ENCODE peak calls at places on chromosome 5, in ten cellular contexts. B is kidney epithelial cell, Y is bronchial epithelial cell, O is GM06990, A is choroid plexus epithelial cell, T is astrocyte of the cerebellum, I is astrocyte of the spinal cord, Q is stomach, D is endodermal cell, P is HL-60. M is an unnamed sample.

GRCh38 chr5:177209610-177210009 is 76.0 kb downstream of the NSD1 start:
- DNase-seq in A (no peak), P (no peak), D (no peak), Q (no peak), B (no peak), Y (no peak), O (no peak), I (no peak), T (no peak), M (no peak)

GRCh38 chr5:142866563-142867275 is 96.5 kb downstream of the ARHGAP26 start:
- DNase-seq in Y (peak), P (peak), D (peak), I (peak), T (peak), A (peak), O (peak), B (no peak), Q (peak), M (peak)

GRCh38 chr5:154603978-154604679 is 126.1 kb upstream of the HAND1 start:
- DNase-seq in Y (peak), T (no peak), I (no peak), A (peak), D (peak), B (peak), O (peak), Q (no peak), P (no peak), M (no peak)

GRCh38 chr5:36744678-36745659 is 131.6 kb upstream of the NIPBL start:
- DNase-seq in Y (peak), I (peak), D (peak), O (peak), P (no peak), T (peak), B (peak), A (peak), Q (peak), M (peak)

GRCh38 chr5:130141689-130142320 is 237.5 kb downstream of the CHSY3 start:
- DNase-seq in Q (no peak), Y (peak), T (no peak), O (no peak), I (peak), A (peak), D (peak), B (peak), P (no peak), M (peak)

GRCh38 chr5:91245871-91246270 is 137.2 kb downstream of the ARRDC3 start:
- DNase-seq in T (no peak), B (no peak), Y (no peak), I (no peak), O (no peak), Q (no peak), P (no peak), A (peak), D (no peak), M (no peak)

GRCh38 chr5:29017501-29017900 is 1979.1 kb upstream of the CDH9 start:
- DNase-seq in P (no peak), D (no peak), I (no peak), T (no peak), B (no peak), O (no peak), Y (no peak), A (peak), Q (no peak), M (no peak)

GRCh38 chr5:54229041-54229780 is 81.2 kb downstream of the ARL15 start:
- DNase-seq in T (peak), B (no peak), P (no peak), A (peak), Y (peak), I (peak), Q (peak), D (peak), O (no peak), M (peak)

GRCh38 chr5:65390208-65390607 is 91.5 kb downstream of the ADAMTS6 start:
- DNase-seq in Y (no peak), D (no peak), A (peak), Q (no peak), P (no peak), O (no peak), B (no peak), I (no peak), T (no peak), M (no peak)

GRCh38 chr5:172903790-172904189 is 55.4 kb upstream of the RPL26L1 start:
- DNase-seq in Q (peak), P (no peak), O (no peak), Y (peak), B (peak), D (no peak), T (no peak), A (peak), I (peak), M (no peak)

GRCh38 chr5:3595102-3595961 is at the start of gene IRX1:
- DNase-seq in T (no peak), P (no peak), Q (no peak), D (peak), B (no peak), A (no peak), Y (peak), O (no peak), I (peak), M (no peak)

GRCh38 chr5:78959767-78960166 is 25.3 kb downstream of the ARSB start:
- DNase-seq in P (no peak), D (no peak), B (no peak), Y (no peak), T (no peak), Q (no peak), I (no peak), O (no peak), A (no peak), M (no peak)

GRCh38 chr5:72468606-72469005 is 38.6 kb downstream of the ZNF366 start:
- DNase-seq in T (no peak), B (no peak), I (no peak), A (no peak), D (no peak), Q (no peak), O (no peak), Y (no peak), P (no peak), M (no peak)

GRCh38 chr5:162824360-162824759 is 613.0 kb upstream of the CCNG1 start:
- DNase-seq in T (no peak), Y (no peak), D (no peak), Q (no peak), A (no peak), O (no peak), I (no peak), B (no peak), P (no peak), M (no peak)

GRCh38 chr5:137888875-137889759 is at the start of gene PKD2L2:
- DNase-seq in I (peak), B (peak), Q (peak), A (peak), O (peak), T (peak), Y (peak), D (peak), P (no peak), M (peak)

GRCh38 chr5:108686676-108687075 is 61.0 kb upstream of the FER start:
- DNase-seq in T (no peak), Y (no peak), O (no peak), Q (no peak), P (no peak), I (no peak), D (no peak), A (no peak), B (no peak), M (no peak)

GRCh38 chr5:179345429-179346321 is at the start of gene ADAMTS2:
- DNase-seq in I (peak), O (no peak), A (peak), B (no peak), T (no peak), P (peak), D (peak), Q (peak), Y (no peak), M (peak)

GRCh38 chr5:53076014-53076413 is 33.5 kb downstream of the MOCS2 start:
- DNase-seq in T (no peak), A (peak), Y (no peak), O (no peak), I (no peak), P (no peak), B (no peak), Q (no peak), D (no peak), M (no peak)

GRCh38 chr5:36939969-36940858 is 63.6 kb downstream of the NIPBL start:
- DNase-seq in Y (peak), A (no peak), B (no peak), D (no peak), Q (no peak), T (no peak), I (no peak), P (no peak), O (no peak), M (no peak)

GRCh38 chr5:142829821-142830220 is 59.6 kb downstream of the ARHGAP26 start:
- DNase-seq in B (no peak), I (peak), P (no peak), T (no peak), Y (peak), O (no peak), D (no peak), A (peak), Q (no peak), M (no peak)

GRCh38 chr5:151707566-151707965 is 20.9 kb upstream of the SPARC start:
- DNase-seq in I (no peak), D (no peak), A (peak), O (no peak), B (no peak), T (no peak), Q (no peak), Y (no peak), P (no peak), M (no peak)

GRCh38 chr5:168472329-168472728 is 13.9 kb upstream of the RARS1 start:
- DNase-seq in P (no peak), A (peak), I (peak), Q (no peak), O (no peak), B (peak), D (no peak), Y (peak), T (peak), M (no peak)

GRCh38 chr5:134600600-134600999 is 32.0 kb downstream of the SAR1B start:
- DNase-seq in I (peak), T (no peak), D (peak), B (no peak), Q (no peak), Y (peak), O (no peak), P (no peak), A (peak), M (no peak)

GRCh38 chr5:133475986-133476385 is 136.4 kb downstream of the FSTL4 start:
- DNase-seq in D (no peak), B (no peak), I (no peak), O (no peak), A (no peak), Q (no peak), Y (peak), P (no peak), T (no peak), M (no peak)

GRCh38 chr5:139565411-139566305 is 4.5 kb downstream of the UBE2D2 start:
- DNase-seq in O (peak), T (peak), Y (no peak), I (peak), P (no peak), B (no peak), D (no peak), Q (no peak), A (peak), M (peak)

GRCh38 chr5:143065185-143065584 is 295.0 kb downstream of the ARHGAP26 start:
- DNase-seq in O (no peak), Q (no peak), B (no peak), T (no peak), P (peak), Y (peak), A (peak), I (peak), D (no peak), M (peak)

GRCh38 chr5:64864171-64864570 is 95.4 kb downstream of the CWC27 start:
- DNase-seq in A (no peak), I (no peak), P (no peak), O (no peak), D (no peak), Q (no peak), B (no peak), T (no peak), Y (no peak), M (no peak)

GRCh38 chr5:151359391-151359790 is 12.0 kb upstream of the SLC36A2 start:
- DNase-seq in P (no peak), O (no peak), I (no peak), B (no peak), Y (no peak), T (no peak), Q (no peak), A (no peak), D (no peak), M (no peak)

GRCh38 chr5:135445306-135445940 is 1.7 kb downstream of the DCANP1 start:
- DNase-seq in Q (no peak), P (no peak), A (no peak), I (no peak), Y (no peak), D (peak), B (no peak), O (no peak), T (no peak), M (no peak)

GRCh38 chr5:180253036-180253824 is 38.7 kb downstream of the MAPK9 start:
- DNase-seq in D (peak), I (no peak), O (peak), T (no peak), Y (no peak), A (no peak), P (no peak), B (no peak), Q (no peak), M (no peak)

GRCh38 chr5:173016621-173017046 is 33.1 kb downstream of the ATP6V0E1 start:
- DNase-seq in Y (peak), Q (no peak), A (peak), D (no peak), O (no peak), B (peak), I (peak), T (no peak), P (no peak), M (no peak)

GRCh38 chr5:39319395-39319794 is 44.9 kb downstream of the C9 start:
- DNase-seq in B (no peak), A (no peak), I (no peak), Q (no peak), P (no peak), Y (no peak), O (no peak), D (no peak), T (no peak), M (no peak)

GRCh38 chr5:160918386-160918785 is 66.4 kb upstream of the ATP10B start:
- DNase-seq in Q (no peak), I (no peak), A (no peak), D (no peak), P (no peak), B (no peak), O (no peak), Y (no peak), T (no peak), M (no peak)

GRCh38 chr5:6525422-6525821 is 76.8 kb downstream of the UBE2QL1 start:
- DNase-seq in D (no peak), O (no peak), I (no peak), Q (no peak), B (no peak), T (no peak), A (no peak), Y (no peak), P (no peak), M (no peak)

GRCh38 chr5:6527749-6528455 is 79.2 kb downstream of the UBE2QL1 start:
- DNase-seq in Q (no peak), I (no peak), T (no peak), O (no peak), A (no peak), P (no peak), B (no peak), D (peak), Y (no peak), M (no peak)

GRCh38 chr5:6522337-6522736 is 73.7 kb downstream of the UBE2QL1 start:
- DNase-seq in A (no peak), O (no peak), P (no peak), Y (no peak), Q (no peak), B (no peak), D (no peak), I (no peak), T (no peak), M (no peak)

GRCh38 chr5:6522983-6523382 is 74.3 kb downstream of the UBE2QL1 start:
- DNase-seq in I (no peak), T (no peak), Y (no peak), D (no peak), P (no peak), O (no peak), B (no peak), A (no peak), Q (no peak), M (no peak)

GRCh38 chr5:6525910-6526309 is 77.3 kb downstream of the UBE2QL1 start:
- DNase-seq in I (no peak), Y (peak), P (no peak), B (no peak), O (no peak), T (no peak), A (peak), D (peak), Q (peak), M (no peak)
- TF ChIP-seq CTCF in I (no peak), Y (no peak), P (no peak), B (peak), O (peak), T (no peak), A (peak), D (peak), Q (peak), M (no peak)

GRCh38 chr5:76870046-76870445 is 20.2 kb downstream of the S100Z start:
- DNase-seq in Y (peak), I (no peak), Q (no peak), B (no peak), P (no peak), T (no peak), D (no peak), A (no peak), O (no peak), M (no peak)

GRCh38 chr5:76867027-76867426 is 17.2 kb downstream of the S100Z start:
- DNase-seq in P (no peak), A (no peak), B (no peak), Q (no peak), O (no peak), D (no peak), T (no peak), I (peak), Y (no peak), M (no peak)

GRCh38 chr5:76866503-76866902 is 16.7 kb downstream of the S100Z start:
- DNase-seq in Y (no peak), T (no peak), P (no peak), I (no peak), B (no peak), Q (no peak), A (no peak), D (no peak), O (no peak), M (no peak)

GRCh38 chr5:76862986-76863385 is 13.2 kb downstream of the S100Z start:
- DNase-seq in P (no peak), T (no peak), B (no peak), Y (no peak), A (no peak), I (no peak), Q (no peak), O (no peak), D (no peak), M (no peak)

DNA sequence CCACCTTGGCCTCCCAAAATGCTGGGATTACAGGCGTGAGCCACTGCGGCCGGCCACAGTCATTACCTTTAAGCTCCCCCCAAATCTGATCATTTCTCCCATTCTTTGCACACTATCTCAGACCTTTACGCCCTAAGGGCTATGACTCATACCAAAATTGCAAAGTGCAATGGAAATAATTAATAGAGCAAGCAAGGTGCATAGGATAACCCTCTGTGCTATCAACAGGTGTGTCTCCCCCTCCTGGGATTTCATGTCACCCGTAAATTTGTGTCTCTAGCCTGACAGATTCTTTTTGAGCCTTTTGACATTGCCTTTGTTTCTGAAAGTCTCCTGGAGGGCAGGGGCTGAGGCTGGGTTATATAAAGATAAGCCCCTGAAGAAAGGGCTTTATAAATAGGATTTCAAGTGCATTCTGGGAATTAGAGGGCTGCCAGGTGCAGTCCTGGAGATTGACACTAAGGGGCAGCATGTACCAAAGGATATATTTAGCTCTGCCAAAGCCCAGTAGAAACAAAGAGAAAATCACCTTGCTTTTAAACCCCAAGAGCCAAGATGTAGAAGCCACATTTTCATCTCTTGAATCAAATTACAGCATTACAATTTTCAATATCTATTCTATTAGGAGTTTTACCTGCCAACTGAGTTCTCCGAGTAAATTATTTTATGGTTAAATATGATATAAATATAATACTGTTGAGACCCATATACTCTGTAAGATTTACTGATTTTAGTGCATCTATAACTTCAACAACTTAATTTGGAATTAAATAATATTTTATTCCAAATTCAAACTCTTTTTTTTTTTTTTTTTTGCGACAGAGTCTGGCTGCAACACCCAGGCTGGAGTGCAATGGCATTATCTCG is 18.2 kb downstream of the S100Z start:
- DNase-seq in T (peak), O (peak), A (peak), I (peak), D (peak), P (no peak), Q (peak), B (peak), Y (peak), M (peak)
- TF ChIP-seq CTCF in T (peak), O (peak), A (peak), I (peak), D (peak), P (peak), Q (peak), B (peak), Y (peak), M (peak)

GRCh38 chr5:77239126-77239741 is 28.8 kb downstream of the PDE8B start:
- DNase-seq in O (no peak), P (no peak), Y (peak), Q (no peak), D (no peak), B (no peak), I (peak), T (peak), A (peak), M (peak)
- TF ChIP-seq CTCF in O (peak), P (no peak), Y (peak), Q (peak), D (peak), B (peak), I (peak), T (peak), A (peak), M (no peak)

DNA sequence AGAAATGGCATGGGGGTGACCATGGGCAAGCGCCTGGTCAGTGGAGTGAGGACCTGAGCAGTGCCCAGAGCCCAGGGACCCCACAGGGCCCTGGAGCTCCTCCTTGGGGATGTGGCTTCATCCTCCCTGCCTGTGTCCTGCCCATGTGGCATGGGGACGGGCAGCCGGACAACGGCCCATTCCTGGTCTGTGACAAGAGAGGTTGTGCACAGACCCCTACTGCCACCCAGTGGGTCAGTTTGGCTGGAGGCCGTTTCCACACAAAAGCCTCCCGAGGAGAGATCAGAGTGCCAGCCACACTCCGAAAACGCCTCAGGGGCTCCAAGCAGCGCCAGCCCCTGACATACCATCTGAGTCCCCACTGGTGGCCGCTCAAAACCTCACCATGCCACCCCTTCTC is 19.8 kb downstream of the SLC6A18 start:
- DNase-seq in B (no peak), Y (no peak), D (peak), O (no peak), P (no peak), T (no peak), A (no peak), I (no peak), Q (no peak), M (no peak)
- TF ChIP-seq CTCF in B (no peak), Y (no peak), D (peak), O (no peak), P (no peak), T (no peak), A (no peak), I (no peak), Q (no peak), M (no peak)

GRCh38 chr5:51380603-51381207 is 2.5 kb upstream of the ISL1 start:
- DNase-seq in Y (peak), T (no peak), B (no peak), P (no peak), D (peak), I (no peak), O (no peak), A (peak), Q (peak), M (peak)
- TF ChIP-seq CTCF in Y (peak), T (peak), B (peak), P (peak), D (peak), I (peak), O (peak), A (peak), Q (peak), M (peak)

GRCh38 chr5:147956842-147957223 is 50.5 kb upstream of the C5orf46 start:
- DNase-seq in D (no peak), A (no peak), Y (peak), O (no peak), Q (no peak), I (no peak), T (no peak), P (no peak), B (no peak), M (no peak)

GRCh38 chr5:147961208-147961749 is 54.9 kb upstream of the C5orf46 start:
- DNase-seq in B (no peak), O (no peak), I (no peak), Q (no peak), A (no peak), D (no peak), P (no peak), Y (no peak), T (no peak), M (no peak)

GRCh38 chr5:147956064-147956841 is 49.9 kb upstream of the C5orf46 start:
- DNase-seq in O (no peak), B (no peak), Q (no peak), D (no peak), Y (peak), T (no peak), P (no peak), A (peak), I (no peak), M (no peak)

GRCh38 chr5:147954971-147955370 is 48.6 kb upstream of the C5orf46 start:
- DNase-seq in D (no peak), Q (no peak), I (no peak), P (no peak), O (no peak), A (no peak), T (no peak), B (no peak), Y (no peak), M (no peak)

GRCh38 chr5:147957906-147958305 is 51.6 kb upstream of the C5orf46 start:
- DNase-seq in D (no peak), T (no peak), P (no peak), I (no peak), Q (no peak), B (no peak), A (no peak), Y (no peak), O (no peak), M (no peak)
- TF ChIP-seq CTCF in D (no peak), T (no peak), P (no peak), I (no peak), Q (no peak), B (no peak), A (no peak), Y (no peak), O (no peak), M (no peak)

M was measured in activated CD8-positive, alpha-beta T cell treated with anti-CD3 and anti-CD28 coated beads for 36 hours.